ENCODE peak calls at places on chromosomes 12 and 14, in six cellular contexts. X is H1, B is spleen, T is HCT116, O is Panc1, R is SK-N-SH. M is an unnamed sample. For H3K4me1, the result is how much of the 10 kb centered on the place peaks cover.

GRCh38 chr14:103329421-103330347 is 4.4 kb upstream of the EIF5 start:
- DNase-seq in R (no peak), T (no peak), B (no peak), O (no peak), X (no peak), M (peak)

GRCh38 chr12:107308310-107308709 is 215.0 kb upstream of the CRY1 start:
- DNase-seq in O (no peak), R (no peak), X (no peak), B (no peak), T (no peak), M (no peak)

GRCh38 chr12:121026274-121027045 is 10.2 kb upstream of the C12orf43 start:
- DNase-seq in O (no peak), X (no peak), R (peak), B (no peak), T (no peak), M (no peak)

GRCh38 chr14:70988452-70988851 is 81.2 kb downstream of the PCNX1 start:
- DNase-seq in R (no peak), T (no peak), O (no peak), X (no peak), B (no peak), M (no peak)

GRCh38 chr12:86186449-86186848 is 69.7 kb downstream of the MGAT4C start:
- DNase-seq in O (no peak), X (no peak), B (no peak), R (no peak), T (no peak), M (no peak)

GRCh38 chr14:106318700-106319099 is 792.3 kb downstream of the TMEM121 start:
- DNase-seq in T (no peak), B (no peak), R (peak), O (no peak), X (no peak), M (no peak)

GRCh38 chr12:121608301-121608700 is 18.0 kb upstream of the ORAI1 start:
- DNase-seq in T (no peak), X (no peak), R (no peak), O (no peak), B (no peak), M (no peak)

GRCh38 chr12:66017736-66018135 is 112.8 kb downstream of the LLPH start:
- DNase-seq in X (no peak), T (no peak), R (no peak), O (no peak), B (no peak), M (no peak)

GRCh38 chr12:120317258-120318105 is 10.1 kb downstream of the PLA2G1B start:
- DNase-seq in O (peak), R (peak), X (peak), T (peak), B (peak), M (peak)

GRCh38 chr12:116319851-116320621 is 42.5 kb upstream of the MED13L start:
- DNase-seq in X (no peak), R (peak), B (no peak), O (no peak), T (no peak), M (no peak)

GRCh38 chr14:22178330-22178981 is 410.6 kb downstream of the DAD1 start:
- DNase-seq in R (no peak), B (no peak), T (no peak), X (no peak), O (no peak), M (no peak)

GRCh38 chr12:84976133-84976532 is 59.9 kb downstream of the TSPAN19 start:
- DNase-seq in T (no peak), O (no peak), X (no peak), B (peak), R (no peak), M (no peak)

GRCh38 chr12:84978921-84979320 is 57.2 kb downstream of the TSPAN19 start:
- DNase-seq in T (no peak), X (no peak), B (no peak), R (no peak), O (no peak), M (no peak)

GRCh38 chr12:84973026-84973425 is 60.4 kb upstream of the SLC6A15 start:
- DNase-seq in R (no peak), O (no peak), X (no peak), B (no peak), T (no peak), M (no peak)

GRCh38 chr12:84969226-84969625 is 56.6 kb upstream of the SLC6A15 start:
- DNase-seq in R (no peak), X (no peak), B (no peak), T (no peak), O (no peak), M (no peak)

GRCh38 chr12:84974177-84974815 is 61.7 kb upstream of the SLC6A15 start:
- DNase-seq in O (no peak), T (no peak), B (no peak), X (no peak), R (no peak), M (no peak)
- H3K27ac ChIP-seq in O (no peak), T (no peak), B (no peak), X (no peak), R (no peak), M (no peak)

DNA sequence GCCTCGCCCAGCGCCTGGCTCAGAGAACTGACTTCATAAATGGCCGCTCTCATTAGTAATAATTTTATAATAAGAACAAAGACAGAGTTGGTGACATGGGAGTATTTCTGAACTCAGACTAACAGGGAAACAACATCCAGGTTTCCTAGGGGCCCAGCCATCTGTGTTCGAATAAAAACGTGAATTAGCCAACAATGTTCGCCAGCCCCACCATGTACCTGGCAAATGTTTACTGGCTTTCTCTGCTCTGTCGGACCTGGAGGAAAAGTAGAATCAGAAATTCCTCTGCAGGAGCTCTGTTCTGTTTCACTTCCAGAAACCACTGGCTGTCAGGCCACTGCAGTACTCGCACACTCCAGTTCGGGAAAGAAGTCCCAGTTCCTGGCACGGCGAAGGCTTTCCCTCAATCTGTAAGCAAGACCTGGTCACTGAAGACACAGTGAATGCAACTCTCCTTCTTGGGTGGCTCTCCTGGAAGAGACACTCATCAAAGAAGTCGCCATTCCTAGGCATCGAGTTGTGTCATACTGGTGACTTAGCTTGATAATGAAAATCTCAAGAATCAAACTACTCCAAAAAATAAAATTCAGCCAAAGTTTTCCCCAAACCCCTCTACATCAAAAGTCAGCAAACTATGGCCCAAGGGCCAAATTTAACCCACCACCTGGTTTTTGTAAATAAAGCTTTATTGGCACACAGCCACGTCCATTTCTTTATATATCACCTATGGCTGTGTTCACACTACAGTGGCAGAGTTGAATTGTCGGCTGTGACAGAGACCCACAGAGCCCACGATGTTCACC is 189.4 kb upstream of the DIO3 start:
- DNase-seq in T (no peak), R (no peak), O (no peak), X (no peak), B (no peak), M (no peak)
- TF ChIP-seq POLR2AphosphoS5 in T (no peak), R (no peak), O (no peak), X (no peak), B (no peak), M (no peak)

GRCh38 chr12:68646484-68646883 is 35.8 kb downstream of the RAP1B start:
- DNase-seq in B (no peak), T (no peak), O (no peak), R (no peak), X (no peak), M (no peak)

GRCh38 chr12:68648179-68648578 is 37.5 kb downstream of the RAP1B start:
- DNase-seq in O (no peak), T (no peak), R (no peak), X (no peak), B (no peak), M (no peak)

DNA sequence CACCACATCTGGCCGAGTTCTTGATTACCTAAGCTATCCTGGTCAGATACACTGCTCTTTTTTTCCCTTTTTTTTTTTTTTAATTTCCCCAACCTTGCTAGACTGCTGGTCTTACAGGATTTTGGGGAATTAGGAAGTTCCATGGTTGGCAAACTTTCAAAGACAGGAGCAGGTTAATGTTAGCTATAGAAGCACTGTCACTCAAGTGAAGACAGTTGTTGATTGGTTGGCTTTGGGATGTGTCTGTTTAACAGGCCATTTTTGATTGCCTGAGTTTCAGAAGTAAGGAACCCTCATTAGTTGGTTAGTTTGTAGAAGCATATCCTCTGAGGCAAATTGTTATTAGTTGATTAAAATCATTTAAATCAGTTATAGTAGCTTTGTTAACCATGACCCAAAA is 36.8 kb downstream of the RAP1B start:
- DNase-seq in O (no peak), T (no peak), X (no peak), R (no peak), B (no peak), M (no peak)
- H3K4me1 ChIP-seq in O (under half), T (under half), X (under half), R (under half), B (under half), M (half or more)

GRCh38 chr14:31090872-31091764 is 64.9 kb upstream of the STRN3 start:
- DNase-seq in X (no peak), O (no peak), R (no peak), T (no peak), B (no peak), M (no peak)
- H3K27ac ChIP-seq in X (no peak), O (peak), R (peak), T (no peak), B (no peak), M (peak)

DNA sequence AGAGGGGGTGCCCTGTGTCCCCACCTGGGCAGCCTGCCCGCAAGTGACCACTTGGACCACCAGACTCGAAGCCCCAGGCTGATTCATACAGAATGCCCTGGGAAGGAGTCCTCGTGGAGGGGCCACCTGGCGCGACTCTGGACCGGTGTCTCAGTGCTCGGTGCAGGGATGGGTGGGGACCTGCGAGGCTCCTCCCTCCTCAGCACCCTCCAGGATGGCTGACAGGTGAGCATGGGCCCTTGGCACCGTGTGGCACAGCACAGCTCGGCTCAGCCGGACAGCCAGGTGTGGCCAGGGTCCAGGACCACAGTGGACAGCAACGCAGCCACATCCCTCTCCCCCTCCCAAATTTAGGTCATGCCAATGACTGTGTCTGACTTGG is 44.5 kb downstream of the CCNK start:
- DNase-seq in R (peak), B (no peak), O (no peak), T (no peak), X (no peak), M (no peak)
- TF ChIP-seq POLR2AphosphoS5 in R (no peak), B (no peak), O (no peak), T (no peak), X (no peak), M (no peak)

GRCh38 chr12:80038062-80038560 is 61.2 kb upstream of the OTOGL start:
- DNase-seq in T (no peak), O (no peak), R (no peak), B (no peak), X (no peak), M (no peak)

GRCh38 chr12:80041691-80042090 is 57.6 kb upstream of the OTOGL start:
- DNase-seq in T (no peak), O (no peak), B (no peak), X (no peak), R (no peak), M (no peak)

GRCh38 chr12:80040075-80040738 is 59.1 kb upstream of the OTOGL start:
- DNase-seq in B (no peak), R (no peak), O (no peak), T (no peak), X (no peak), M (no peak)

GRCh38 chr12:80044694-80045046 is 54.7 kb upstream of the OTOGL start:
- DNase-seq in T (peak), O (no peak), X (no peak), R (no peak), B (no peak), M (no peak)

GRCh38 chr12:80041071-80041470 is 58.3 kb upstream of the OTOGL start:
- DNase-seq in O (no peak), X (no peak), R (no peak), B (no peak), T (no peak), M (no peak)
- H3K4me1 ChIP-seq in O (under half), X (under half), R (under half), B (under half), T (under half), M (under half)

DNA sequence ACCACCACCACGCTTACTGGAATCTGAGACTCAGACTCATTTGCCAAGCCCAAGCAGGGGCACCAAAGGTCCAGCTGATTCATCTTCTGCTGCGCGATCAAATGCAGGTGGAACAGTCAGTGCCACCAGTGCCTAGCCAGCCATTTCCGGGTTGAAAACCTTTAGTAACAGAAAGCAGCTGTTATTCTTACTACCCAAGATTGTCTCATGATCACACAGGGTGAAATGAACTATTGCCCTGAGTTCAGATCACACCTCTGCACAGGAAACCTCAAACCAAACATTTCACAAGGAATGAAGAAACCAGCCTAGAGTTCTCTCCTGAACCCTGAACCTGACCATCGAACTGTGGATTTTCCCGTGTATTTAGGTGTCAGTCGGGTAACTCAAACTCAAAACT is 88.9 kb downstream of the RIMBP2 start:
- DNase-seq in O (no peak), B (no peak), R (no peak), X (no peak), T (no peak), M (no peak)
- H3K27ac ChIP-seq in O (no peak), B (no peak), R (no peak), X (no peak), T (no peak), M (no peak)

GRCh38 chr14:74563233-74563585 is 48.8 kb downstream of the LTBP2 start:
- DNase-seq in O (no peak), R (no peak), T (no peak), X (no peak), B (no peak), M (no peak)
- TF ChIP-seq POLR2AphosphoS5 in O (no peak), R (no peak), T (no peak), X (no peak), B (no peak), M (no peak)

GRCh38 chr14:59481407-59482119 is 2.6 kb downstream of the L3HYPDH start:
- DNase-seq in R (no peak), T (no peak), X (no peak), O (no peak), B (no peak), M (no peak)

GRCh38 chr14:59474172-59474571 is 9.0 kb upstream of the GPR135 start:
- DNase-seq in X (no peak), B (no peak), R (no peak), T (no peak), O (no peak), M (no peak)

GRCh38 chr14:59478540-59478939 is 5.7 kb downstream of the L3HYPDH start:
- DNase-seq in X (no peak), T (no peak), O (no peak), R (no peak), B (no peak), M (no peak)

GRCh38 chr14:59475709-59476108 is 8.5 kb downstream of the L3HYPDH start:
- DNase-seq in X (no peak), T (no peak), O (no peak), B (no peak), R (no peak), M (no peak)
- H3K4me1 ChIP-seq in X (under half), T (under half), O (under half), B (under half), R (under half), M (under half)

DNA sequence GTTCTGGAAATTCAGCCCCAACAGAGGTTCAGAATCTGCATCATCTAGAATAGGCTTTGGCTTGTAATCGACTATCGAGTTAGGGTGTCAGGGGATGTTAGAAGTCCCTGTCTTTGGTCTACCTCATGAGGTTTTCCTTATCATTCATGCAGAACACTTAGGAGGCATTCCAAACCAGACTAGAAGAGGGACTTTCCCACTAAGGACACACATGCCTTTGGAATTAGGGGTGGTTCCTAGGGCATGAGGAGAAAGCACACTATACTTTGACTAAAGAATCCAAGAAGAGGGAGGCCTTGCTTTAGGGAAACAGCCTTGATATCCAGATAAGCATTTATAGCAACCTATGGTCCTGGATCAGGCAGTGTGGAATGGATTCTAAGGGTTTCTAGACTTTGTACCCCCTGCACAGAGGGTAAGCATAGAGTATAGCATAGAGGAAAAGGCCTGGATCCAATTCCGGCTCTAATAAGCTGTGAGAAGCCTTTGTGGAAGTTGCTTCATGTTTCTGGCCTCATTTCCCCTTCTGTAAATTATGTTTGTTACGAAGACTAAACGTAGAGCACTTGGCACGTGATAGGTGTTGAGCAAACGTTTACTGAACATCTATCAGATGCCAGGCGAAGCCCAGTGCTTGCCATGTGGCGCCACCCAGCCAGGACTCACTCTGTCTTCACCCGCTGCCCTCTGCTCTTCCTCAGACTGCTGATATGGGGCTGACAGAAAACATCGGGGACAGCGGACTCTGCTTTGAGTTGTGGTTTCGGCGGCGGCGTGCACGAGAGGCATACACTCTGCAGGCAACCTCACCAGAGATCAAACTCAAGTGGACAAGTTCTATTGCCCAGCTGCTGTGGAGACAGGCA is 13.2 kb downstream of the ZNF219 start:
- DNase-seq in O (no peak), T (no peak), R (peak), X (no peak), B (peak), M (peak)
- H3K27ac ChIP-seq in O (no peak), T (no peak), R (peak), X (no peak), B (peak), M (peak)